ENCODE peak calls at places on chromosomes 16 and 17, in four cellular contexts. One of them, this sample, is unnamed.

GRCh38 chr16:17275989-17276530 is 194.7 kb downstream of the XYLT1 start:
- DNase-seq in nephron progenitor cell: no peak
- DNase-seq in D721Med: no peak
- DNase-seq in NCI-H1417: no peak
- DNase-seq in this sample: no peak

GRCh38 chr17:40061532-40062038 is 1.2 kb upstream of the THRA start:
- DNase-seq in nephron progenitor cell: no peak
- DNase-seq in D721Med: no peak
- DNase-seq in NCI-H1417: no peak
- DNase-seq in this sample: no peak

GRCh38 chr17:81285179-81285878 is 9.8 kb downstream of the SLC38A10 start:
- DNase-seq in nephron progenitor cell: no peak
- DNase-seq in D721Med: no peak
- DNase-seq in NCI-H1417: no peak
- DNase-seq in this sample: no peak

GRCh38 chr17:22266231-22266630 is 573.9 kb downstream of the KCNJ18 start:
- DNase-seq in nephron progenitor cell: no peak
- DNase-seq in D721Med: no peak
- DNase-seq in NCI-H1417: no peak
- DNase-seq in this sample: no peak

GRCh38 chr17:79568661-79569060 is 42.2 kb downstream of the RBFOX3 start:
- DNase-seq in nephron progenitor cell: no peak
- DNase-seq in D721Med: no peak
- DNase-seq in NCI-H1417: no peak
- DNase-seq in this sample: no peak

GRCh38 chr16:66414891-66415290 is 12.2 kb upstream of the BEAN1 start:
- DNase-seq in nephron progenitor cell: no peak
- DNase-seq in D721Med: no peak
- DNase-seq in NCI-H1417: no peak
- DNase-seq in this sample: no peak

GRCh38 chr16:2514333-2515179 is 804 bp downstream of the ATP6V0C start:
- DNase-seq in nephron progenitor cell: no peak
- DNase-seq in D721Med: no peak
- DNase-seq in NCI-H1417: no peak
- DNase-seq in this sample: peak; percentile 48

GRCh38 chr16:86374603-86375002 is 135.7 kb upstream of the FOXF1 start:
- DNase-seq in nephron progenitor cell: no peak
- DNase-seq in D721Med: no peak
- DNase-seq in NCI-H1417: no peak
- DNase-seq in this sample: no peak

GRCh38 chr16:68273896-68274295 is 9.6 kb downstream of the SLC7A6 start:
- DNase-seq in nephron progenitor cell: no peak
- DNase-seq in D721Med: no peak
- DNase-seq in NCI-H1417: no peak
- DNase-seq in this sample: no peak

GRCh38 chr17:33292184-33292980 is 713 bp downstream of the ASIC2 start:
- DNase-seq in nephron progenitor cell: peak; percentile 71
- DNase-seq in D721Med: no peak
- DNase-seq in NCI-H1417: peak; percentile 67
- DNase-seq in this sample: no peak

GRCh38 chr16:55494994-55495421 is 13.9 kb upstream of the LPCAT2 start:
- DNase-seq in nephron progenitor cell: no peak
- DNase-seq in D721Med: no peak
- DNase-seq in NCI-H1417: peak; percentile 1
- DNase-seq in this sample: peak; percentile 24

GRCh38 chr17:76736349-76737081 is 616 bp downstream of the SRSF2 start:
- DNase-seq in nephron progenitor cell: peak; percentile 75
- DNase-seq in D721Med: no peak
- DNase-seq in NCI-H1417: peak; percentile 59
- DNase-seq in this sample: peak; percentile 68

GRCh38 chr16:50173318-50173717 is 20.2 kb downstream of the TENT4B start:
- DNase-seq in nephron progenitor cell: no peak
- DNase-seq in D721Med: no peak
- DNase-seq in NCI-H1417: no peak
- DNase-seq in this sample: no peak

GRCh38 chr16:49698931-49699715 is 156.8 kb downstream of the ZNF423 start:
- DNase-seq in nephron progenitor cell: peak; percentile 26
- DNase-seq in D721Med: no peak
- DNase-seq in NCI-H1417: no peak
- DNase-seq in this sample: no peak

GRCh38 chr16:73299349-73299748 is 251.4 kb upstream of the ZFHX3 start:
- DNase-seq in nephron progenitor cell: no peak
- DNase-seq in D721Med: no peak
- DNase-seq in NCI-H1417: no peak
- DNase-seq in this sample: no peak

GRCh38 chr17:28575126-28575795 is 1.4 kb downstream of the ALDOC start:
- DNase-seq in nephron progenitor cell: no peak
- DNase-seq in D721Med: no peak
- DNase-seq in NCI-H1417: no peak
- DNase-seq in this sample: no peak

GRCh38 chr17:33451221-33451620 is 158.1 kb upstream of the ASIC2 start:
- DNase-seq in nephron progenitor cell: no peak
- DNase-seq in D721Med: no peak
- DNase-seq in NCI-H1417: no peak
- DNase-seq in this sample: no peak

GRCh38 chr16:74997042-74997491 is 1.8 kb upstream of the ZNRF1 start:
- DNase-seq in nephron progenitor cell: no peak
- DNase-seq in D721Med: no peak
- DNase-seq in NCI-H1417: no peak
- DNase-seq in this sample: no peak

GRCh38 chr16:19116711-19117449 is 3.1 kb downstream of the ITPRIPL2 start:
- DNase-seq in nephron progenitor cell: no peak
- DNase-seq in D721Med: no peak
- DNase-seq in NCI-H1417: no peak
- DNase-seq in this sample: peak; percentile 20

GRCh38 chr17:35345926-35346771 is 27.3 kb downstream of the SLFN11 start:
- DNase-seq in nephron progenitor cell: peak; percentile 18
- DNase-seq in D721Med: no peak
- DNase-seq in NCI-H1417: no peak
- DNase-seq in this sample: peak; percentile 5

GRCh38 chr17:48646183-48647102 is 20.3 kb upstream of the HOXB9 start:
- DNase-seq in nephron progenitor cell: peak; percentile 72
- DNase-seq in D721Med: no peak
- DNase-seq in NCI-H1417: peak; percentile 62
- DNase-seq in this sample: peak; percentile 90

GRCh38 chr17:78924481-78925151 is 571 bp downstream of the TIMP2 start:
- DNase-seq in nephron progenitor cell: peak; percentile 56
- DNase-seq in D721Med: no peak
- DNase-seq in NCI-H1417: no peak
- DNase-seq in this sample: no peak

GRCh38 chr16:86383488-86384262 is 126.7 kb upstream of the FOXF1 start:
- DNase-seq in nephron progenitor cell: no peak
- DNase-seq in D721Med: no peak
- DNase-seq in NCI-H1417: no peak
- DNase-seq in this sample: no peak

GRCh38 chr17:15951368-15952047 is 6.6 kb downstream of the ADORA2B start:
- DNase-seq in nephron progenitor cell: no peak
- DNase-seq in D721Med: no peak
- DNase-seq in NCI-H1417: no peak
- DNase-seq in this sample: no peak

GRCh38 chr17:48498168-48498840 is 32.5 kb downstream of the HOXB1 start:
- DNase-seq in nephron progenitor cell: no peak
- DNase-seq in D721Med: no peak
- DNase-seq in NCI-H1417: peak; percentile 95
- DNase-seq in this sample: peak; percentile 57

GRCh38 chr17:17289091-17289490 is 8.0 kb upstream of the COPS3 start:
- DNase-seq in nephron progenitor cell: no peak
- DNase-seq in D721Med: no peak
- DNase-seq in NCI-H1417: no peak
- DNase-seq in this sample: no peak

GRCh38 chr16:11572301-11572995 is 14.3 kb downstream of the LITAF start:
- DNase-seq in nephron progenitor cell: no peak
- DNase-seq in D721Med: no peak
- DNase-seq in NCI-H1417: no peak
- DNase-seq in this sample: no peak

GRCh38 chr16:1296688-1297412 is 12.6 kb upstream of the UBE2I start:
- DNase-seq in nephron progenitor cell: no peak
- DNase-seq in D721Med: no peak
- DNase-seq in NCI-H1417: no peak
- DNase-seq in this sample: peak; percentile 82

GRCh38 chr16:79372504-79373184 is 227.9 kb downstream of the MAF start:
- DNase-seq in nephron progenitor cell: no peak
- DNase-seq in D721Med: no peak
- DNase-seq in NCI-H1417: no peak
- DNase-seq in this sample: peak; percentile 24

GRCh38 chr17:21549107-21549687 is 143.1 kb upstream of the KCNJ18 start:
- DNase-seq in nephron progenitor cell: no peak
- DNase-seq in D721Med: no peak
- DNase-seq in NCI-H1417: no peak
- DNase-seq in this sample: no peak

GRCh38 chr16:55056585-55057520 is 126.2 kb downstream of the IRX5 start:
- DNase-seq in nephron progenitor cell: peak; percentile 79
- DNase-seq in D721Med: no peak
- DNase-seq in NCI-H1417: no peak
- DNase-seq in this sample: peak; percentile 42

GRCh38 chr16:29674188-29674587 is 4.8 kb upstream of the QPRT start:
- DNase-seq in nephron progenitor cell: no peak
- DNase-seq in D721Med: no peak
- DNase-seq in NCI-H1417: no peak
- DNase-seq in this sample: no peak

GRCh38 chr16:69276143-69277115 is 34.7 kb upstream of the VPS4A start:
- DNase-seq in nephron progenitor cell: no peak
- DNase-seq in D721Med: no peak
- DNase-seq in NCI-H1417: no peak
- DNase-seq in this sample: no peak

GRCh38 chr17:4940625-4941021 is 555 bp downstream of the RNF167 start:
- DNase-seq in nephron progenitor cell: peak; percentile 39
- DNase-seq in D721Med: no peak
- DNase-seq in NCI-H1417: no peak
- DNase-seq in this sample: no peak

GRCh38 chr16:87845807-87846619 is 23.3 kb downstream of the SLC7A5 start:
- DNase-seq in nephron progenitor cell: no peak
- DNase-seq in D721Med: no peak
- DNase-seq in NCI-H1417: no peak
- DNase-seq in this sample: no peak

GRCh38 chr17:354651-355556 is 2.3 kb upstream of the RPH3AL start:
- DNase-seq in nephron progenitor cell: peak; percentile 44
- DNase-seq in D721Med: no peak
- DNase-seq in NCI-H1417: peak; percentile 27
- DNase-seq in this sample: no peak

GRCh38 chr16:77213542-77214108 is 14.4 kb downstream of the SYCE1L start:
- DNase-seq in nephron progenitor cell: no peak
- DNase-seq in D721Med: no peak
- DNase-seq in NCI-H1417: no peak
- DNase-seq in this sample: peak; percentile 32

GRCh38 chr16:69761983-69762842 is at the start of gene WWP2:
- DNase-seq in nephron progenitor cell: peak; percentile 86
- DNase-seq in D721Med: peak; percentile 19
- DNase-seq in NCI-H1417: peak; percentile 73
- DNase-seq in this sample: peak; percentile 79

This sample was measured in Calu3.